ENCODE peak calls at places on chromosomes 6 and 20, in nine cellular contexts. V, Q, S, R, Y, K, G, W and L are unnamed samples.

GRCh38 chr20:61884571-61885389 is 180.9 kb downstream of the TAF4 start:
- DNase-seq in S (no peak), Y (no peak), W (peak; percentile 48), G (peak; percentile 36), Q (peak; percentile 25), V (no peak), R (no peak), K (no peak), L (no peak)

GRCh38 chr6:90222724-90223198 is 73.9 kb downstream of the BACH2 start:
- DNase-seq in Q (peak; percentile 27), G (peak; percentile 27), V (no peak), K (no peak), W (no peak), R (no peak), S (no peak), Y (no peak), L (no peak)

GRCh38 chr6:97040355-97040860 is 115.9 kb downstream of the KLHL32 start:
- DNase-seq in Q (no peak), G (no peak), S (no peak), R (no peak), K (no peak), Y (no peak), V (no peak), W (no peak), L (no peak)

GRCh38 chr6:52904562-52905279 is 4.8 kb downstream of the GSTA3 start:
- DNase-seq in G (peak; percentile 34), K (no peak), R (no peak), Y (no peak), Q (peak; percentile 43), W (no peak), V (no peak), S (no peak), L (no peak)

GRCh38 chr20:43916073-43916874 is 1.6 kb downstream of the TOX2 start:
- DNase-seq in S (no peak), W (peak; percentile 85), R (no peak), G (no peak), Y (no peak), Q (no peak), V (no peak), K (no peak), L (no peak)

GRCh38 chr6:138230759-138231398 is 12.6 kb upstream of the PBOV1 start:
- DNase-seq in G (no peak), R (no peak), Y (no peak), V (no peak), Q (no peak), S (no peak), K (no peak), W (no peak), L (no peak)

GRCh38 chr20:16803965-16804792 is 56.0 kb downstream of the OTOR start:
- DNase-seq in G (peak; percentile 47), W (no peak), S (peak; percentile 54), K (no peak), Q (peak; percentile 52), R (peak; percentile 25), Y (no peak), V (peak; percentile 38), L (peak; percentile 65)

GRCh38 chr6:96468681-96469224 is 52.9 kb upstream of the UFL1 start:
- DNase-seq in W (no peak), V (peak; percentile 16), S (no peak), Y (no peak), K (no peak), R (no peak), G (no peak), Q (no peak), L (no peak)

GRCh38 chr6:125149256-125150144 is 4.1 kb upstream of the TPD52L1 start:
- DNase-seq in S (no peak), Q (no peak), W (no peak), Y (no peak), G (no peak), K (no peak), R (no peak), V (no peak), L (no peak)

GRCh38 chr6:16302721-16303552 is 64.5 kb downstream of the GMPR start:
- DNase-seq in W (no peak), V (no peak), R (no peak), Y (no peak), Q (peak; percentile 51), G (peak; percentile 63), S (no peak), K (no peak), L (no peak)

GRCh38 chr6:80523531-80523970 is 417.1 kb downstream of the BCKDHB start:
- DNase-seq in S (no peak), W (peak; percentile 23), R (peak; percentile 64), Q (peak; percentile 3), G (no peak), V (no peak), K (no peak), Y (no peak), L (no peak)

GRCh38 chr6:104887350-104887749 is 27.6 kb upstream of the HACE1 start:
- DNase-seq in Y (no peak), G (peak; percentile 52), R (no peak), Q (peak; percentile 47), S (no peak), W (no peak), V (no peak), K (no peak), L (no peak)

GRCh38 chr20:58890454-58891075 is 38.0 kb downstream of the GNAS start:
- DNase-seq in Q (peak; percentile 67), G (peak; percentile 85), R (no peak), K (no peak), W (peak; percentile 95), Y (peak; percentile 84), V (peak; percentile 75), S (peak; percentile 67), L (peak; percentile 92)

GRCh38 chr6:26743157-26743821 is 83.7 kb upstream of the ZNF322 start:
- DNase-seq in Y (peak; percentile 41), V (no peak), W (peak; percentile 38), R (no peak), G (no peak), S (no peak), K (peak; percentile 57), Q (peak; percentile 79), L (no peak)

GRCh38 chr20:46698788-46699187 is 9.5 kb upstream of the TP53RK start:
- DNase-seq in R (no peak), K (no peak), Q (no peak), G (peak; percentile 56), V (no peak), W (no peak), S (no peak), Y (no peak), L (no peak)

GRCh38 chr6:101558712-101559111 is 165.2 kb downstream of the GRIK2 start:
- DNase-seq in K (no peak), Q (no peak), V (no peak), S (no peak), R (no peak), Y (no peak), G (no peak), W (no peak), L (no peak)

GRCh38 chr6:47733879-47734558 is 35.6 kb downstream of the ADGRF4 start:
- DNase-seq in R (no peak), Q (peak; percentile 50), G (peak; percentile 28), S (no peak), Y (no peak), V (no peak), K (no peak), W (no peak), L (no peak)

DNA sequence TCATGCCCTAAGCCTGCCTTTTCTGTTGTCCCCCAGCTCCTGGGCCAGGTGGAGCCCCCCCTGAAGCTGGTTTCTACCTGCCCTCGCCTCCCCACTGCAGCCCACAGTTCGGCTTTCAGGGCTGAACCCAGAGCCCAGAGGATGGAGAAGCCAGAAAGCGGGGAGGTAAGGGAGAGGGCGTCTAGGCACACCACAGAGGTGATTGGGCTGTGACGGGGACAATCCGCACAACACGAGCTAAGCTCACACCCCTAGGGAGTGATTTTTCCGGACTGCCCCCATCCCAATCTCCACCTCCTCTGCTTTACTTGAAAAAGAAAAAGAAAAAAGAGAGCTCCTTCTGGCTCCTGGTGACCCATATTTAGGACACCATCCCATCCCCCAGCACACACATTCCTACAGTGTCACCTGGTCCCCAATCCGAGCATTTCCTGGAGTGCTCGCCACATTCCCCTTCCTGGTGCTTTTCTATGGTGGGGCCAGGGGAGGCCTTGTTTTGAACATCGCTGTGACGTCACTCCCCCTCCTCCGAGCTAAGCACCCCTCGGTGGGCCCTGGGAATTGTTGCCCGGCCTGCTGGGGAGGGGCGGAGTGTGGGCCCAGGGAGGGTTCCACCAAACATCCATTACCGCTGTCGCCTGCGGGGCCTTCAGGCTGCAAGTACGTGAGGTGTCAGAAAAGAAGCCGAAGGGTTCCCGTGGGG is 3.0 kb upstream of the FOXC1 start:
- DNase-seq in Q (no peak), W (no peak), G (no peak), K (no peak), V (no peak), S (no peak), R (no peak), Y (no peak), L (no peak)
- TF ChIP-seq EP300 in Q (no peak), W (no peak), G (no peak), K (no peak), V (no peak), S (no peak), R (no peak), Y (no peak), L (no peak)

GRCh38 chr6:33073431-33073871 is at the start of gene HLA-DPA1:
- DNase-seq in G (no peak), V (peak; percentile 64), S (peak; percentile 63), Y (no peak), W (no peak), Q (peak; percentile 9), R (no peak), K (peak; percentile 90), L (no peak)
- TF ChIP-seq POLR2AphosphoS5 in G (no peak), V (peak; percentile 87), S (peak; percentile 94), Y (no peak), W (peak; percentile 78), Q (no peak), R (no peak), K (peak; percentile 89), L (peak; percentile 49)

DNA sequence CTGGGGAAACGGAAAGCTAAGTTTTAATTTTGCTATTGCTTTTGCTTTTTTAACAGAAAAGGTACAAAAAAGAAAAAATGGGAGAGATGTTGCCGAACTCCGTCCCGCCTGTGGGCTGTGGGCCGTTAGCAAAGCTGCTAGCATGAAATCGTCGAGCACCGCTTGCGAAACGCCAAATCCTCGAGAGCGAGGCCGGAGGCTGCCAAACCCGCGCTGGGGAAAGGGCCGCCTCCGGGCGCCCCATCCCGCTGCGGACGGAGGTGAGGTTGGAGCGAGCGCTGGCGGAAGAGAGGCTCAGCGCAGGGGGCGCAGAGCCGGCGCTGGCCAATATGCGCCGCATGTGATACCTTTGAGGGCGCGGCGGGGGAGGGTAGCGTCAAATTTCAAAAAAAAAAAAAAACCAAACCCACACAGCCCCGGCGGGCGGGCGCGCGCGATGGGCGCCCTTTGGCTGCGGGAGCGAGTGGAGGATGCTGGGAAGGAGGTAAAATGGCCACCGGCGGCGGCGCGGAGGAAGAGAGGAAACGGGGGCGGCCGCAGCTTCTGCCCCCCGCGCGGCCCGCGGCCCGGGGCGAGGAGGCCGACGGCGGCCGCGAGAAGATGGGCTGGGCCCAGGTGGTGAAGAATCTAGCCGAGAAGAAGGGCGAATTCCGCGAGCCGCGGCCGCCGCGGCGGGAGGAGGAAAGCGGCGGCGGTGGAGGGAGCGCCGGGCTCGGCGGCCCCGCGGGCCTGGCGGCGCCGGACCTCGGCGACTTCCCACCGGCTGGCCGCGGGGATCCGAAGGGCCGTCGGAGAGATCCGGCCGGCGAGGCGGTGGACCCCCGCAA is at the start of gene ZCCHC3:
- DNase-seq in S (peak; percentile 83), V (peak; percentile 86), K (peak; percentile 95), Y (peak; percentile 93), Q (peak; percentile 93), G (peak; percentile 96), R (peak; percentile 80), W (peak; percentile 96), L (peak; percentile 96)
- TF ChIP-seq POLR2A in S (no peak), V (peak; percentile 67), K (peak; percentile 12), Y (peak; percentile 58), Q (peak; percentile 67), G (peak; percentile 86), R (peak; percentile 71), W (no peak), L (peak; percentile 17)

GRCh38 chr6:88376759-88377387 is 210.7 kb upstream of the CNR1 start:
- DNase-seq in S (no peak), K (no peak), W (no peak), Q (no peak), G (no peak), V (no peak), Y (no peak), R (no peak), L (no peak)
- TF ChIP-seq EP300 in S (no peak), K (no peak), W (no peak), Q (no peak), G (no peak), V (no peak), Y (no peak), R (no peak), L (no peak)